ENCODE peak calls at places on chromosomes 16 and 17, in eight cellular contexts. One of them, this sample, is unnamed.

GRCh38 chr16:11358531-11358930 is 13.3 kb downstream of the RMI2 start:
- DNase-seq in thoracic aorta: no peak
- DNase-seq in T-helper 22 cell: no peak
- DNase-seq in ELF-1: no peak
- DNase-seq in EL: no peak
- DNase-seq in lower leg skin: no peak
- DNase-seq in stomach: no peak
- DNase-seq in NCI-H510A: no peak
- DNase-seq in this sample: no peak

GRCh38 chr17:41464682-41465081 is 2.5 kb downstream of the KRT32 start:
- DNase-seq in thoracic aorta: peak
- DNase-seq in T-helper 22 cell: no peak
- DNase-seq in ELF-1: no peak
- DNase-seq in EL: peak
- DNase-seq in lower leg skin: peak
- DNase-seq in stomach: peak
- DNase-seq in NCI-H510A: no peak
- DNase-seq in this sample: no peak

GRCh38 chr16:85465328-85466307 is 147.5 kb upstream of the GSE1 start:
- DNase-seq in thoracic aorta: no peak
- DNase-seq in T-helper 22 cell: no peak
- DNase-seq in ELF-1: no peak
- DNase-seq in EL: peak
- DNase-seq in lower leg skin: no peak
- DNase-seq in stomach: no peak
- DNase-seq in NCI-H510A: peak
- DNase-seq in this sample: no peak

GRCh38 chr16:50696575-50697420 is 3.4 kb downstream of the NOD2 start:
- DNase-seq in thoracic aorta: peak
- DNase-seq in T-helper 22 cell: peak
- DNase-seq in ELF-1: no peak
- DNase-seq in EL: peak
- DNase-seq in lower leg skin: peak
- DNase-seq in stomach: peak
- DNase-seq in NCI-H510A: no peak
- DNase-seq in this sample: no peak

GRCh38 chr17:9905902-9906301 is 831 bp upstream of the RCVRN start:
- DNase-seq in thoracic aorta: no peak
- DNase-seq in T-helper 22 cell: no peak
- DNase-seq in ELF-1: peak
- DNase-seq in EL: peak
- DNase-seq in lower leg skin: no peak
- DNase-seq in stomach: no peak
- DNase-seq in NCI-H510A: no peak
- DNase-seq in this sample: no peak

GRCh38 chr17:39527220-39527813 is 66.0 kb downstream of the CDK12 start:
- DNase-seq in thoracic aorta: no peak
- DNase-seq in T-helper 22 cell: no peak
- DNase-seq in ELF-1: peak
- DNase-seq in EL: no peak
- DNase-seq in lower leg skin: no peak
- DNase-seq in stomach: no peak
- DNase-seq in NCI-H510A: no peak
- DNase-seq in this sample: no peak

GRCh38 chr17:68255731-68256538 is 8.1 kb downstream of the AMZ2 start:
- DNase-seq in thoracic aorta: no peak
- DNase-seq in T-helper 22 cell: no peak
- DNase-seq in ELF-1: no peak
- DNase-seq in EL: no peak
- DNase-seq in lower leg skin: no peak
- DNase-seq in stomach: no peak
- DNase-seq in NCI-H510A: no peak
- DNase-seq in this sample: no peak

GRCh38 chr16:75763250-75763649 is 37.0 kb upstream of the CPHXL start:
- DNase-seq in thoracic aorta: no peak
- DNase-seq in T-helper 22 cell: no peak
- DNase-seq in ELF-1: no peak
- DNase-seq in EL: no peak
- DNase-seq in lower leg skin: no peak
- DNase-seq in stomach: no peak
- DNase-seq in NCI-H510A: no peak
- DNase-seq in this sample: no peak

GRCh38 chr17:59492091-59492451 is 73.3 kb upstream of the DHX40 start:
- DNase-seq in thoracic aorta: no peak
- DNase-seq in T-helper 22 cell: no peak
- DNase-seq in ELF-1: peak
- DNase-seq in EL: no peak
- DNase-seq in lower leg skin: no peak
- DNase-seq in stomach: no peak
- DNase-seq in NCI-H510A: no peak
- DNase-seq in this sample: peak

GRCh38 chr17:78883090-78883532 is 19.9 kb downstream of the CEP295NL start:
- DNase-seq in thoracic aorta: peak
- DNase-seq in T-helper 22 cell: no peak
- DNase-seq in ELF-1: no peak
- DNase-seq in EL: peak
- DNase-seq in lower leg skin: peak
- DNase-seq in stomach: peak
- DNase-seq in NCI-H510A: no peak
- DNase-seq in this sample: no peak

GRCh38 chr17:48500435-48501426 is 30.1 kb downstream of the HOXB1 start:
- DNase-seq in thoracic aorta: no peak
- DNase-seq in T-helper 22 cell: no peak
- DNase-seq in ELF-1: peak
- DNase-seq in EL: no peak
- DNase-seq in lower leg skin: no peak
- DNase-seq in stomach: no peak
- DNase-seq in NCI-H510A: no peak
- DNase-seq in this sample: no peak

GRCh38 chr16:84834403-84834772 is 14.6 kb downstream of the CRISPLD2 start:
- DNase-seq in thoracic aorta: no peak
- DNase-seq in T-helper 22 cell: no peak
- DNase-seq in ELF-1: no peak
- DNase-seq in EL: peak
- DNase-seq in lower leg skin: no peak
- DNase-seq in stomach: no peak
- DNase-seq in NCI-H510A: no peak
- DNase-seq in this sample: no peak

GRCh38 chr16:89017956-89018604 is 41.1 kb upstream of the CBFA2T3 start:
- DNase-seq in thoracic aorta: no peak
- DNase-seq in T-helper 22 cell: no peak
- DNase-seq in ELF-1: no peak
- DNase-seq in EL: peak
- DNase-seq in lower leg skin: no peak
- DNase-seq in stomach: no peak
- DNase-seq in NCI-H510A: no peak
- DNase-seq in this sample: no peak

GRCh38 chr17:56988901-56989572 is 11.1 kb downstream of the SCPEP1 start:
- DNase-seq in thoracic aorta: no peak
- DNase-seq in T-helper 22 cell: no peak
- DNase-seq in ELF-1: no peak
- DNase-seq in EL: no peak
- DNase-seq in lower leg skin: no peak
- DNase-seq in stomach: no peak
- DNase-seq in NCI-H510A: no peak
- DNase-seq in this sample: no peak

GRCh38 chr17:62875296-62875695 is 67.2 kb upstream of the MARCHF10 start:
- DNase-seq in thoracic aorta: no peak
- DNase-seq in T-helper 22 cell: no peak
- DNase-seq in ELF-1: peak
- DNase-seq in EL: no peak
- DNase-seq in lower leg skin: no peak
- DNase-seq in stomach: no peak
- DNase-seq in NCI-H510A: no peak
- DNase-seq in this sample: no peak

GRCh38 chr17:73424571-73424970 is 112.8 kb upstream of the CDC42EP4 start:
- DNase-seq in thoracic aorta: no peak
- DNase-seq in T-helper 22 cell: no peak
- DNase-seq in ELF-1: no peak
- DNase-seq in EL: no peak
- DNase-seq in lower leg skin: no peak
- DNase-seq in stomach: no peak
- DNase-seq in NCI-H510A: no peak
- DNase-seq in this sample: no peak

GRCh38 chr16:7086842-7087616 is 245.6 kb upstream of the RBFOX1 start:
- DNase-seq in thoracic aorta: no peak
- DNase-seq in T-helper 22 cell: no peak
- DNase-seq in ELF-1: peak
- DNase-seq in EL: no peak
- DNase-seq in lower leg skin: no peak
- DNase-seq in stomach: no peak
- DNase-seq in NCI-H510A: no peak
- DNase-seq in this sample: peak

GRCh38 chr17:8875416-8875815 is 7.9 kb upstream of the PIK3R6 start:
- DNase-seq in thoracic aorta: no peak
- DNase-seq in T-helper 22 cell: no peak
- DNase-seq in ELF-1: no peak
- DNase-seq in EL: no peak
- DNase-seq in lower leg skin: no peak
- DNase-seq in stomach: no peak
- DNase-seq in NCI-H510A: no peak
- DNase-seq in this sample: no peak

GRCh38 chr17:60630352-60630751 is 30.4 kb downstream of the PPM1D start:
- DNase-seq in thoracic aorta: no peak
- DNase-seq in T-helper 22 cell: no peak
- DNase-seq in ELF-1: no peak
- DNase-seq in EL: no peak
- DNase-seq in lower leg skin: no peak
- DNase-seq in stomach: no peak
- DNase-seq in NCI-H510A: no peak
- DNase-seq in this sample: no peak

GRCh38 chr16:17519556-17519955 is 48.8 kb upstream of the XYLT1 start:
- DNase-seq in thoracic aorta: no peak
- DNase-seq in T-helper 22 cell: no peak
- DNase-seq in ELF-1: no peak
- DNase-seq in EL: peak
- DNase-seq in lower leg skin: no peak
- DNase-seq in stomach: no peak
- DNase-seq in NCI-H510A: no peak
- DNase-seq in this sample: no peak

GRCh38 chr17:30113213-30113612 is 3.4 kb upstream of the NSRP1 start:
- DNase-seq in thoracic aorta: no peak
- DNase-seq in T-helper 22 cell: no peak
- DNase-seq in ELF-1: no peak
- DNase-seq in EL: peak
- DNase-seq in lower leg skin: no peak
- DNase-seq in stomach: peak
- DNase-seq in NCI-H510A: no peak
- DNase-seq in this sample: no peak